ENCODE peak calls at places on chromosomes 4 and X, in seven cellular contexts. T is heart left ventricle, C is colonic mucosa, D is pancreas, G is SJSA1, H is left lung, A is ovary. N is an unnamed sample.
A peak's percentile ranks its signal among the peaks of the same experiment; 100 is the strongest.

GRCh38 chr4:182536221-182536620 is 293.0 kb downstream of the TENM3 start:
- DNase-seq in C (no peak), A (no peak), G (no peak), D (no peak), T (no peak), H (no peak), N (no peak)

GRCh38 chr4:85512446-85513205 is 37.7 kb downstream of the ARHGAP24 start:
- DNase-seq in G (peak; percentile 7), H (no peak), A (no peak), D (no peak), C (no peak), T (no peak), N (no peak)

GRCh38 chr4:6250235-6250983 is 19.2 kb upstream of the WFS1 start:
- DNase-seq in H (no peak), A (no peak), D (no peak), G (no peak), C (no peak), T (no peak), N (no peak)

GRCh38 chrX:47579537-47579936 is 2.7 kb upstream of the TIMP1 start:
- DNase-seq in D (no peak), A (no peak), C (no peak), H (no peak), T (no peak), G (peak; percentile 53), N (no peak)

GRCh38 chr4:123246085-123246484 is 150.5 kb upstream of the SPRY1 start:
- DNase-seq in T (no peak), G (no peak), A (no peak), D (no peak), H (no peak), C (no peak), N (no peak)

GRCh38 chrX:45788941-45789348 is 588.3 kb upstream of the DIPK2B start:
- DNase-seq in D (no peak), A (no peak), G (no peak), H (peak; percentile 53), C (no peak), T (peak; percentile 60), N (no peak)

GRCh38 chrX:119008122-119008744 is 33.8 kb downstream of the LONRF3 start:
- DNase-seq in A (no peak), H (no peak), C (peak; percentile 26), D (no peak), G (no peak), T (no peak), N (peak; percentile 21)

GRCh38 chrX:19912-20571 is 261.1 kb upstream of the PLCXD1 start:
- DNase-seq in C (no peak), D (no peak), A (no peak), G (peak; percentile 14), T (no peak), H (peak; percentile 29), N (peak; percentile 7)

GRCh38 chr4:138275946-138276621 is 33.9 kb upstream of the SLC7A11 start:
- DNase-seq in H (no peak), C (no peak), T (no peak), D (no peak), A (no peak), G (peak; percentile 82), N (no peak)

GRCh38 chr4:87326460-87326859 is 3.8 kb upstream of the HSD17B13 start:
- DNase-seq in G (no peak), A (no peak), H (no peak), D (no peak), C (no peak), T (no peak), N (no peak)

GRCh38 chrX:80022363-80023031 is 7.9 kb downstream of the TBX22 start:
- DNase-seq in D (no peak), T (no peak), C (no peak), H (no peak), A (no peak), G (no peak), N (no peak)

GRCh38 chr4:88106205-88106604 is 52.2 kb downstream of the ABCG2 start:
- DNase-seq in D (no peak), H (no peak), C (no peak), G (peak; percentile 50), A (no peak), T (no peak), N (no peak)

GRCh38 chr4:113979157-113979972 is at the start of gene ARSJ:
- DNase-seq in G (peak; percentile 91), C (peak; percentile 63), H (peak; percentile 87), T (peak; percentile 59), D (peak; percentile 31), A (peak; percentile 74), N (peak; percentile 54)

GRCh38 chr4:181822005-181822375 is 421.2 kb upstream of the TENM3 start:
- DNase-seq in T (no peak), D (no peak), A (no peak), H (no peak), G (no peak), C (no peak), N (no peak)

GRCh38 chr4:5827108-5828004 is 65.5 kb downstream of the CRMP1 start:
- DNase-seq in D (no peak), A (no peak), H (peak; percentile 41), C (no peak), G (no peak), T (peak; percentile 46), N (no peak)

DNA sequence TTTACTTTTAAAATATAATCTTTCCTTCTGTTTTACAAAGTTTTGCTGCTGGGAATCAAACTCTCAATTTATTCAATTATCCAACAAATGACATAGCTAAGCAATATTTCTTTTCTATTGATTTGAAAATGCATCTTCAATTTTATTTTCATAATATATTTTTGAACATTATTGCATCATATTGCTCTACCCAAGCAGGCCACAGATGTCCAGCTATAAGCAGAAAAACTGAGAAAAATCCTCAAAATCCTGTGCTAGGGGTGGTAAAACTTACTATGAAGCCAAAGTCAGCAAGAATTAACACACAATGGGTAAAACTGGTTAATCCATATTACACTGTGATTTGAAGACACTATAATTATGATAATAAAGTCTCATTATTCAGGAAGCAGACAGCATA is 5.0 kb downstream of the TIFA start:
- DNase-seq in A (no peak), G (no peak), T (no peak), C (no peak), H (no peak), D (no peak), N (no peak)
- H3K27ac ChIP-seq in A (no peak overlapping the region), G (no peak overlapping the region), T (no peak overlapping the region), C (no peak overlapping the region), H (no peak overlapping the region), D (no peak overlapping the region), N (no peak overlapping the region)

GRCh38 chrX:139113682-139114081 is 402.2 kb upstream of the FGF13 start:
- DNase-seq in T (no peak), H (no peak), C (no peak), G (no peak), A (no peak), D (no peak), N (no peak)

DNA sequence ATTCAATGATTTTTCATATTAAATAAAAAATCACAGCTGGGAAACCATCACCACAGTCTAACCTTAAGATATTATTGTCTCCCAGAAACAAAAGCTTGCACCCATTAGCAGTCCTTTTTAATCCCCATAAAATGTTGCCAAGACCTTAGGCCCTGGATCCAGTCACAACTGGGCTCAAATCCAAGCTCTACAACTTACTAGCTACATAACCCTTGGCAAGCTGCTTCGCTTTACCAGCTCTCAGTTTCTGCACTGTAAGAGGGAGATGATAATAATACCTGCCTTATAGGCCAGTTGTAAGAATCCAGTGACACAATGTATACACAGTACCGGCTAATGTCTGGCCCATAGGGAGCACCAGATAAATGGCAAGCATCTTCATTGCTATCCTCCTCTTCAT is 400.9 kb upstream of the FGF13 start:
- DNase-seq in C (no peak), G (no peak), D (no peak), A (no peak), H (no peak), T (peak; percentile 23), N (no peak)
- H3K27ac ChIP-seq in C (no peak overlapping the region), G (no peak overlapping the region), D (no peak overlapping the region), A (no peak overlapping the region), H (no peak overlapping the region), T (no peak overlapping the region), N (no peak overlapping the region)

GRCh38 chr4:15694431-15694830 is 8.4 kb upstream of the BST1 start:
- DNase-seq in A (no peak), G (no peak), H (no peak), C (no peak), D (no peak), T (no peak), N (no peak)
- H3K27ac ChIP-seq in A (no peak overlapping the region), G (no peak overlapping the region), H (no peak overlapping the region), C (no peak overlapping the region), D (no peak overlapping the region), T (no peak overlapping the region), N (no peak overlapping the region)

DNA sequence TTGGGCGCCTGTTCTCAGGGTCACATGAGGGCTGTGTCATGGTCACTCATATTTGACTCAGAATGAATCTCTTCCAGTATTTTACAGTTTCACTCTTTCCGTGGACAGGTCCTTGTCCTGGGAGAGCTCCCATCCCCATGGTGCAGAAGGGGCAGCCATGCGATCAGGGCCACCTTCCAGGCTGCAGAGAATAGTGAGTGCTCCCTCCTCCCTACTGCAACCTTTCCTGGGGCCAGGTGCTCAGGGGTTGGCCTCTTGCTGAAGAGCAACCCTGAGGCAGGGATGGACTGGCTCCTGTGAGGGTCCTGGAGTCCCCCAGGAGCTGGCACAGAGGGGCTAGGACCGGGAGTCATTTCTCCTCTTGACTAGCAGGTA is 108.4 kb downstream of the ABLIM2 start:
- DNase-seq in T (no peak), C (no peak), G (no peak), D (no peak), A (no peak), H (no peak), N (no peak)
- H3K27ac ChIP-seq in T (peak overlapping the region; percentile 85), C (no peak overlapping the region), G (no peak overlapping the region), D (no peak overlapping the region), A (peak overlapping the region; percentile 50), H (no peak overlapping the region), N (no peak overlapping the region)

DNA sequence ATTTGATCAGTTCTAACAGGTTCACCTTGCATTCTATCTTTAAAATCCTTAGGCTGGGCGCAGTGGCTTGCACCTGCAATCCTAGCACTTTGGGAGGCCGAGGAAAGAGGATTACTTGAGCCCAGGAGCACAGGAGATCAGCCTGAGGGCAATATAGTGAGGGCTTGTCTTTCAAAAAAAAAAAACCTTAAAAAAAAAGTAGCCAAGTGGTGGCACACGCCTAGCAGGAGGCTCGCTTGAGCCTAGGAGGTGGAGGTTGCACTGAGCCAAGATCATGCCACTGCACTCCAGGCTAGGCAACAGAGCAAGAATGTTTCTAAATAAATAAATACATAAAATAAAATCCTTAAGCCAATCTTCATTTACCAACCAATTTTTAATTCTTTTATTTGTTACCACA is 75.6 kb downstream of the PRSS12 start:
- DNase-seq in C (peak; percentile 29), T (no peak), D (no peak), G (no peak), A (no peak), H (no peak), N (no peak)
- H3K27ac ChIP-seq in C (peak overlapping the region; percentile 68), T (no peak overlapping the region), D (no peak overlapping the region), G (no peak overlapping the region), A (no peak overlapping the region), H (no peak overlapping the region), N (peak overlapping the region; percentile 93)

DNA sequence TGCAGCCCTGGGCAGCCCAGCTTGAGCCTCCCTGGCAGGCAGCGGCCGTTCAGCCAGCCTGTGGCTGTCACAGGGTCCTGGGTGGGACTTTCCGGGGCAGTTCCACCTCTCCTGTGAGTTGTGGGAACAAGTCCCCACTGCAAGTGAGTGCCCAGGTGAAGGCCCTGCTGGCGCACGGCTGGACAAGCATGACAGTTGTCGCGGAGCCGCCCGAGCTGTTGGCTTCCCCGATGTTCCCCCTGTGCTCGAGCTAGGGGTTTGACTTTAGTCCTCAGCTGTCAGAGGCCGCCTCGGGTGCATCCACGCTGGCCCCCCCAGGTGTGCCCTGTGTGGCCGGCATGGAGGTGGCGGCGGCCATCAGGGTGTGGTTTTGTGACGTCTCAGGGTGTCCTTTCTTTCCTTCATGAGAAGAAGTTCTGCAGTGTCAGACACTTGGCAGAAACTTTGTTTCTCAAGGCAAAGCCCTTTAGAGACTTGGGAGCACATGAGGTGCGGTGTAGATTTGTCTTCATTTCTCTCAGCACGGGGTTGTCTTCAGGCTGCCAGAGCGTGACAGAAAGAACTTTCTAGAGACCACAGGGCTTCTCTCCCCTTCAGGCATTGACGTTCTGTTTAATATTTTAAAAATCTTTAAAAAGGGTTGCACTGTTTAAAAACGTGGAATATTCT is 69.4 kb upstream of the HGFAC start:
- DNase-seq in C (no peak), A (no peak), H (peak; percentile 72), D (no peak), T (peak; percentile 24), G (no peak), N (no peak)
- H3K27ac ChIP-seq in C (no peak overlapping the region), A (no peak overlapping the region), H (peak overlapping the region; percentile 68), D (peak overlapping the region; percentile 15), T (no peak overlapping the region), G (peak overlapping the region; percentile 53), N (no peak overlapping the region)

N was measured in transverse colon.